ENCODE peak calls at places on chromosome 3, in eight cellular contexts. O is GM06990, V is coronary artery, M is nephron progenitor cell, A is K562, S is sigmoid colon, W is ovary, K is HTR-8/SVneo. T is an unnamed sample.

GRCh38 chr3:171204942-171205341 is 178.4 kb upstream of the SLC2A2 start:
- DNase-seq in K (no peak), S (no peak), O (no peak), A (no peak), M (no peak), V (no peak), W (no peak), T (no peak)

GRCh38 chr3:70358978-70359580 is 46.6 kb upstream of the MDFIC2 start:
- DNase-seq in M (no peak), V (no peak), O (no peak), W (no peak), A (peak), K (peak), S (no peak), T (no peak)

GRCh38 chr3:52404391-52404790 is 40.5 kb downstream of the SEMA3G start:
- DNase-seq in S (no peak), V (no peak), O (no peak), K (no peak), W (no peak), A (no peak), M (no peak), T (no peak)

GRCh38 chr3:49357466-49358216 is 512 bp downstream of the GPX1 start:
- DNase-seq in K (peak), A (no peak), W (peak), M (peak), V (peak), S (peak), O (peak), T (peak)

GRCh38 chr3:183688869-183689268 is 8.7 kb upstream of the YEATS2 start:
- DNase-seq in V (no peak), A (no peak), M (no peak), K (no peak), O (no peak), S (no peak), W (no peak), T (no peak)

GRCh38 chr3:97793415-97794019 is 28.3 kb upstream of the CRYBG3 start:
- DNase-seq in A (peak), V (no peak), W (no peak), S (no peak), O (peak), M (no peak), K (peak), T (no peak)

GRCh38 chr3:63386568-63386967 is 108.5 kb downstream of the SYNPR start:
- DNase-seq in A (no peak), K (no peak), M (peak), S (no peak), W (no peak), V (no peak), O (no peak), T (no peak)

GRCh38 chr3:64352596-64352989 is 127.3 kb upstream of the PRICKLE2 start:
- DNase-seq in A (no peak), V (no peak), O (no peak), K (no peak), S (no peak), M (no peak), W (no peak), T (no peak)

GRCh38 chr3:37967252-37967881 is 23.2 kb upstream of the VILL start:
- DNase-seq in W (peak), S (peak), K (peak), A (peak), O (no peak), M (peak), V (no peak), T (peak)

GRCh38 chr3:149390316-149390715 is 12.9 kb upstream of the TM4SF1 start:
- DNase-seq in S (no peak), O (no peak), W (no peak), A (no peak), M (no peak), K (no peak), V (no peak), T (no peak)

GRCh38 chr3:13019706-13020105 is 53.5 kb downstream of the IQSEC1 start:
- DNase-seq in A (no peak), O (no peak), K (no peak), M (no peak), W (no peak), V (no peak), S (peak), T (peak)

GRCh38 chr3:62589078-62589477 is 215.7 kb upstream of the FEZF2 start:
- DNase-seq in M (no peak), O (no peak), S (no peak), W (no peak), K (no peak), A (no peak), V (no peak), T (no peak)

GRCh38 chr3:14525685-14526631 is 14.2 kb downstream of the GRIP2 start:
- DNase-seq in O (no peak), M (no peak), S (peak), V (no peak), W (peak), A (peak), K (no peak), T (no peak)

GRCh38 chr3:141392416-141392815 is 24.1 kb downstream of the ZBTB38 start:
- DNase-seq in A (no peak), O (no peak), V (no peak), W (no peak), S (no peak), K (no peak), M (no peak), T (no peak)

GRCh38 chr3:10804183-10804648 is 11.8 kb upstream of the SLC6A11 start:
- DNase-seq in M (no peak), A (no peak), W (no peak), K (no peak), O (no peak), V (no peak), S (no peak), T (no peak)

GRCh38 chr3:13788522-13789424 is 91.1 kb downstream of the WNT7A start:
- DNase-seq in V (no peak), M (no peak), O (no peak), W (no peak), S (no peak), K (no peak), A (no peak), T (no peak)

GRCh38 chr3:45125550-45126026 is 20.6 kb downstream of the CDCP1 start:
- DNase-seq in S (no peak), A (peak), M (no peak), K (no peak), O (no peak), W (no peak), V (no peak), T (no peak)

GRCh38 chr3:55897573-55898224 is 410.6 kb upstream of the WNT5A start:
- DNase-seq in S (no peak), K (peak), O (no peak), M (peak), V (no peak), A (no peak), W (no peak), T (no peak)

GRCh38 chr3:14845180-14845579 is 26.4 kb downstream of the FGD5 start:
- DNase-seq in V (no peak), K (no peak), S (peak), A (no peak), W (no peak), M (no peak), O (no peak), T (no peak)

GRCh38 chr3:31248619-31248992 is 284.1 kb upstream of the STT3B start:
- DNase-seq in W (no peak), K (no peak), O (no peak), M (no peak), A (no peak), V (no peak), S (no peak), T (no peak)

GRCh38 chr3:30894521-30895289 is at the start of gene GADL1:
- DNase-seq in V (no peak), K (peak), O (peak), W (peak), A (peak), M (peak), S (peak), T (peak)

GRCh38 chr3:17188378-17188777 is 303.6 kb downstream of the PLCL2 start:
- DNase-seq in O (no peak), S (no peak), W (no peak), M (no peak), K (no peak), A (no peak), V (no peak), T (no peak)

GRCh38 chr3:51340311-51340829 is 44.7 kb upstream of the MANF start:
- DNase-seq in W (no peak), A (no peak), V (no peak), M (no peak), O (no peak), K (peak), S (peak), T (peak)

GRCh38 chr3:132641837-132642538 is 17.6 kb downstream of the ACAD11 start:
- DNase-seq in S (no peak), K (peak), O (no peak), W (no peak), M (no peak), V (no peak), A (peak), T (no peak)

GRCh38 chr3:179591313-179591712 is 13.1 kb downstream of the MRPL47 start:
- DNase-seq in A (no peak), V (no peak), W (no peak), K (no peak), O (no peak), S (no peak), M (no peak), T (no peak)

GRCh38 chr3:157075693-157076420 is 84.1 kb downstream of the CCNL1 start:
- DNase-seq in A (no peak), K (no peak), O (no peak), M (no peak), W (no peak), S (peak), V (no peak), T (no peak)

GRCh38 chr3:56491566-56491965 is 23.3 kb upstream of the ERC2 start:
- DNase-seq in O (no peak), A (no peak), K (no peak), V (no peak), M (no peak), W (no peak), S (no peak), T (no peak)

GRCh38 chr3:32176989-32177701 is 61.3 kb upstream of the CMTM8 start:
- DNase-seq in W (no peak), S (no peak), V (no peak), K (peak), M (peak), O (no peak), A (peak), T (peak)

GRCh38 chr3:49276475-49277356 is at the start of gene C3orf62:
- DNase-seq in W (peak), A (no peak), V (peak), S (peak), K (peak), M (peak), O (peak), T (peak)

GRCh38 chr3:183490653-183491052 is 62.2 kb upstream of the MCF2L2 start:
- DNase-seq in V (no peak), W (no peak), O (no peak), M (no peak), A (peak), K (no peak), S (no peak), T (peak)

GRCh38 chr3:28476764-28477163 is 128.1 kb upstream of the AZI2 start:
- DNase-seq in W (no peak), K (no peak), M (no peak), O (no peak), S (no peak), A (no peak), V (no peak), T (no peak)

GRCh38 chr3:89145995-89146394 is 38.6 kb downstream of the EPHA3 start:
- DNase-seq in K (peak), O (no peak), M (no peak), V (no peak), A (no peak), S (no peak), W (no peak), T (no peak)